ENCODE peak calls at places on chromosomes 12 and 14, in ten cellular contexts. J is CD8-positive, alpha-beta T cell; X is AG10803; E is fibroblast of pulmonary artery; L is GM23338; O is fibroblast of lung; D is GM10248; H is heart left ventricle; A is A549; T is left lung. W is an unnamed sample.

GRCh38 chr14:69299286-69300035 is 39.5 kb downstream of the GALNT16 start:
- DNase-seq in J (no peak), X (no peak), E (no peak), L (peak), O (no peak), D (no peak), H (no peak), A (no peak), T (no peak), W (peak)

GRCh38 chr12:13505224-13505623 is 308.7 kb downstream of the EMP1 start:
- DNase-seq in J (no peak), X (no peak), E (no peak), L (peak), O (no peak), D (no peak), H (no peak), A (no peak), T (no peak), W (no peak)

GRCh38 chr12:779745-780734 is 27.7 kb downstream of the WNK1 start:
- DNase-seq in J (no peak), X (peak), E (peak), L (no peak), O (peak), D (no peak), H (no peak), A (peak), T (no peak), W (no peak)

GRCh38 chr12:48924617-48925217 is 575 bp downstream of the FKBP11 start:
- DNase-seq in J (peak), X (peak), E (peak), L (peak), O (peak), D (peak), H (peak), A (peak), T (peak), W (peak)

GRCh38 chr12:116547955-116548471 is 11.2 kb upstream of the MAP1LC3B2 start:
- DNase-seq in J (no peak), X (peak), E (peak), L (peak), O (no peak), D (peak), H (no peak), A (no peak), T (no peak), W (no peak)

GRCh38 chr12:84912191-84913142 is at the start of gene SLC6A15:
- DNase-seq in J (no peak), X (peak), E (peak), L (peak), O (peak), D (peak), H (no peak), A (peak), T (peak), W (peak)

GRCh38 chr12:59322473-59322872 is 273.4 kb upstream of the SLC16A7 start:
- DNase-seq in J (no peak), X (no peak), E (no peak), L (no peak), O (no peak), D (no peak), H (no peak), A (no peak), T (no peak), W (no peak)

GRCh38 chr14:61475316-61475715 is 153.9 kb downstream of the PRKCH start:
- DNase-seq in J (no peak), X (peak), E (peak), L (peak), O (peak), D (peak), H (no peak), A (peak), T (no peak), W (no peak)

GRCh38 chr12:99383258-99383657 is 264.3 kb upstream of the GARIN6 start:
- DNase-seq in J (no peak), X (no peak), E (no peak), L (no peak), O (no peak), D (no peak), H (no peak), A (no peak), T (no peak), W (no peak)

GRCh38 chr12:70267550-70267949 is 24.3 kb downstream of the CNOT2 start:
- DNase-seq in J (no peak), X (peak), E (peak), L (no peak), O (peak), D (no peak), H (no peak), A (peak), T (no peak), W (no peak)

GRCh38 chr14:38837333-38838048 is 265.5 kb downstream of the SEC23A start:
- DNase-seq in J (no peak), X (no peak), E (no peak), L (no peak), O (no peak), D (no peak), H (no peak), A (no peak), T (peak), W (no peak)

GRCh38 chr12:55073043-55074022 is 52.9 kb upstream of the OR9K2 start:
- DNase-seq in J (peak), X (peak), E (peak), L (peak), O (peak), D (peak), H (peak), A (peak), T (no peak), W (no peak)

GRCh38 chr12:88142610-88142991 is 494 bp downstream of the TMTC3 start:
- DNase-seq in J (peak), X (no peak), E (no peak), L (peak), O (no peak), D (no peak), H (peak), A (peak), T (peak), W (no peak)

GRCh38 chr14:87170179-87170578 is 822.8 kb downstream of the GALC start:
- DNase-seq in J (no peak), X (no peak), E (no peak), L (peak), O (no peak), D (no peak), H (no peak), A (no peak), T (no peak), W (no peak)

GRCh38 chr12:3317841-3318501 is 173.0 kb upstream of the PRMT8 start:
- DNase-seq in J (no peak), X (no peak), E (no peak), L (no peak), O (no peak), D (no peak), H (no peak), A (no peak), T (peak), W (no peak)

GRCh38 chr12:3320881-3321509 is 170.0 kb upstream of the PRMT8 start:
- DNase-seq in J (no peak), X (no peak), E (no peak), L (no peak), O (no peak), D (no peak), H (no peak), A (no peak), T (no peak), W (no peak)

GRCh38 chr12:3317481-3317815 is 173.6 kb upstream of the PRMT8 start:
- DNase-seq in J (no peak), X (no peak), E (no peak), L (no peak), O (no peak), D (no peak), H (no peak), A (no peak), T (peak), W (no peak)

GRCh38 chr12:3321881-3322280 is 169.1 kb upstream of the PRMT8 start:
- DNase-seq in J (no peak), X (no peak), E (no peak), L (no peak), O (no peak), D (no peak), H (no peak), A (no peak), T (no peak), W (no peak)

DNA sequence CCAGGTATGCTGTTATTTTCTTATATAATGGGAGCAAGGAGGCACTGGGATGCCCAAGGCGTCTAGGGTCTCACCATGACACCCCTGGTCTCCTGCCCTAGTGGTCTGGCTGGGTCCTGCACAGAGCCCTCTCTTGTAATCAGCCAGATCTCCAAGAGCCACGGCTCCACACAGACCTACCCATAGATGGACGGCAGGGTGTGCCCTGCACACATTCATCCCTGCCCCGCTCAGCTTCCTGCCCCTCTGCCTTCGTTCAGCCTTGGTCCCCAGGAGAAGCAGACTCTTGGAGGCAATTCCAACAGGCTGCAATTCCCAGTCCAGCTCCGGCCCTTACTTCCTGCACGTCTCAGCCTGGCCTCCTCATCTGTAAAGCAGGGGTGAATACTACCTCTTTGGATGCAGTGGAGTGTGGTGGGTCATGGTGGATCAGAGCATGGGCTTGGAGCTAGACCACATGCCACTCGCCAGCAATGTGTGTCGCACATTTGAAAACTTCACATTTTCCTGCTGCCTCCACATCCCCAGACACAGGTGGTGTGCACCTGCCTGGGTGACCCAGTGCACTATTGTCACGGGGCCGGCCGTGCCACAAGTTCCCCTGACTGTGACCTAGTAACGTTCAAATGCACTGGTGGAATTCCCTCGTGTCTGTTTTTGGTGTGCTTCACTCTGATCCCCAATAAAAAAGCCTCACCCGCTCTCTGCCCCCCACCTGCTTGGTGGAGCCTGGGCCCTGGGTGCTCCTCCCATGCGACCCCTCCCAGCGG is 171.1 kb upstream of the PRMT8 start:
- DNase-seq in J (no peak), X (no peak), E (no peak), L (peak), O (no peak), D (no peak), H (no peak), A (peak), T (peak), W (no peak)
- TF ChIP-seq CTCF in J (no peak), X (no peak), E (no peak), L (peak), O (peak), D (no peak), H (no peak), A (no peak), T (no peak), W (no peak)

DNA sequence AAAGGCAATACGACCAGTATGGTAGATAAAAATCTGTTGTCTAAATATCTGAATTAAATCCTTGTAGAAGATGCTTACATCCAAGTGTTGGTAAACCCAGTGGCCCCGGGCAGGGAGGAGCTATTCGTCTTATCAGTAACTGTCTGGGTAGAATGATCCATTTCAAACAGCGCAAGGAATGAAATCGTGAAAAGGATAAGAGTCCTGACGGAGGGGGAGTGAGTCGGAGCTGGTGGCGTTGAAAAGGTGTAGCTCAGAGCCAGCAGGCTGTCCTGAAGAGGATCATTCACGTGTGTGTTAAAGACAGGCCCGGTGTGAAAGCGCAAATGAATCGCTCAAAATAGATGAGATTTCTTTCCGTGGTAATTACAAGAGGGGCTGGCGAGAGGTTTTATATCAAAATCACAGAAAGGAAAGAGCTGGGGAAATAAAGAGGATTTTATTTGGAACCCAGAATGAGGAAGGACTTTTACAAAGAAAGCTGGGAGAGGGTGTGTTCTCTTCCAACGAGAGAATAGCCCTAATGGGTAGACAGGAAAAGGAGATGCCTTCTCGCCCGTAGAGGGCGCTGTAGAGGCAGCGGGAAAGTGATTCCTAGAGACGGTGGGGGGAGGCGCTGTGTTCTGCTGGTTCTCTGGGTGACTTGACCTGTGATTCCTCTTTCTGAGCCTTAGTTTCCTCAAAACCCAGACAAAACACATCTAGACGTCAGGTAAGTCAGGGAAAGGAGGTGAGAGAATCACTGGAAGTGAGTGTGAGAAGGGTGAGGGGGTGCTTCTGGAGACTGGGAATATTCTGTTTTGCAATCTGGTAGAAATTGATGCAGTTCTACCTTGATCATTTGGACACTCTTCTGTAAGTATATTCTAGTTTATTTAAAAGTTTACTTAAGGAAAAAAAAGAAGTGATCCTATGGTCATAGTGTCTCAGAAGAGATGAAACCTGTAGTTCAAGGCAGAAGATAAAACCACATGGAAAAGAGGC is 39.3 kb downstream of the SRRM4 start:
- DNase-seq in J (no peak), X (no peak), E (no peak), L (peak), O (no peak), D (peak), H (peak), A (peak), T (no peak), W (no peak)
- TF ChIP-seq CTCF in J (no peak), X (no peak), E (no peak), L (peak), O (no peak), D (peak), H (peak), A (peak), T (peak), W (no peak)

DNA sequence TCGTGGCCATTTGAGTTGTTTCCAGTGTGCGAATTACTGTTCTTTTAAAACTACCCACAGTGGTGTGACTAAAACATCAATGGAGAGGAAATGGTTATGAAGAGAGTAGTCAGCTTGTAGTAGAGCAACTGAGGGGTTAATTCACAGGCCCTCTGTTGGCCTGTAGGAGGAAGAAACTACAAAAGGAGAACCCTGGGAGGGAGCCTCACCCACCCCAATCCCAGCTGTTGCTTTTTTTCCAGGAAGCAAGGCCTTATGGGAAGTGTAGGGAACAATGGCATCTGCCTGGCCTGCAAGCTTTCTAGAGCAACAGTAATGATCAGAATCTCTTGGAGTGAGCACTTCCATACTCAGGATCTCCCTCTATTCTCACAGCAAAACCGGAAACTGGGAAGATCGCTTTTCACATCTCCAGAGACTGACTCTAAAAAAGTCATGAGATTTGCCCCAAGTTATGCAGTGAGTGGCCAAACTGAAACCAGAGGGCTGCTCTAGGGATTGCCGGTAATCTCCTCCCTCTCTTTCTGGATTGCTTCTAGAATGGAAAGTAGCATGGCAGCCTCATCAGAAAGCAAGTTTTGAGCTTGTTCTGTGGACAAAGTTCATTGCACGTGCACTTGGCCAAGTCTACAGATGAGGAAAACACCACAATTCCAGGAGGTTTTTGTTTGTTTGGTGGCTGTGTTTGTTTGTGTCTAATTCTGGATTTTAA is 125.2 kb upstream of the PWP1 start:
- DNase-seq in J (no peak), X (no peak), E (no peak), L (peak), O (no peak), D (no peak), H (no peak), A (peak), T (no peak), W (no peak)
- TF ChIP-seq CTCF in J (no peak), X (no peak), E (no peak), L (peak), O (no peak), D (no peak), H (no peak), A (no peak), T (no peak), W (no peak)

DNA sequence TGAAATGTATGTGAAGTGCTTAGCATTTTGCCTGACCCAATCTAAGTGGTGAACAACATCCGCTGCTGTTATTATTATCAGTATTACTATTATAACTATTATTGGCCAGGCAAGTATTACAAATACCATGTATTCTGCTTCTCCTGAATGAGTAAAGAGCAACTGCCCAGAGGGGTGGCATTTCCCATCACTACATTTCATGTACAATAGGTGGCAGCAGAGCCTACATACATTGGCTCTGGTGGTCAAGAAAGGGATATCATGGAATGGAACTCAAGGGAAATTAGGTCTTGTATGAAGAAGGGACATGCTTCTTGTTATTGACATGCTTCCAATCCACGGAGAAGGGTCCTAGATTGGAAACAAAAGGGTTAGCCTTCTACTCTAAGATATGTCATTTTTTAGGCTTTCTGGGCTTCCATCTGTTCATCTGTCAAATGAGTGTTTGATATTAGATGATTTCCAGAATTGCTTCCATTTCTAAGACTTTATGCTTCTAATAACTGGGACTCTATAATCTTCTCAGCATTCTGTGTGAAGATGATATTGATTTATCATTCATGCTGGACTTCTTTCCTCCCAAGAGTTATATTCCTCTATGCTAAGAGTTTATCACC is 239.0 kb downstream of the SSPN start:
- DNase-seq in J (no peak), X (peak), E (peak), L (peak), O (peak), D (peak), H (no peak), A (peak), T (no peak), W (no peak)
- TF ChIP-seq CTCF in J (peak), X (peak), E (peak), L (peak), O (peak), D (peak), H (peak), A (peak), T (peak), W (peak)

GRCh38 chr12:75560167-75560566 is 48.8 kb upstream of the KRR1 start:
- DNase-seq in J (no peak), X (peak), E (peak), L (peak), O (peak), D (peak), H (no peak), A (peak), T (no peak), W (no peak)
- TF ChIP-seq CTCF in J (no peak), X (peak), E (peak), L (peak), O (peak), D (peak), H (peak), A (peak), T (peak), W (peak)

GRCh38 chr12:92603741-92604432 is 98.9 kb upstream of the PLEKHG7 start:
- DNase-seq in J (no peak), X (no peak), E (no peak), L (no peak), O (no peak), D (no peak), H (no peak), A (peak), T (no peak), W (no peak)
- TF ChIP-seq CTCF in J (no peak), X (peak), E (peak), L (no peak), O (no peak), D (no peak), H (no peak), A (peak), T (no peak), W (no peak)

GRCh38 chr14:72416892-72417291 is 477.0 kb downstream of the DPF3 start:
- DNase-seq in J (no peak), X (no peak), E (no peak), L (no peak), O (no peak), D (no peak), H (no peak), A (peak), T (no peak), W (no peak)
- TF ChIP-seq CTCF in J (no peak), X (no peak), E (no peak), L (peak), O (no peak), D (peak), H (no peak), A (no peak), T (no peak), W (no peak)

DNA sequence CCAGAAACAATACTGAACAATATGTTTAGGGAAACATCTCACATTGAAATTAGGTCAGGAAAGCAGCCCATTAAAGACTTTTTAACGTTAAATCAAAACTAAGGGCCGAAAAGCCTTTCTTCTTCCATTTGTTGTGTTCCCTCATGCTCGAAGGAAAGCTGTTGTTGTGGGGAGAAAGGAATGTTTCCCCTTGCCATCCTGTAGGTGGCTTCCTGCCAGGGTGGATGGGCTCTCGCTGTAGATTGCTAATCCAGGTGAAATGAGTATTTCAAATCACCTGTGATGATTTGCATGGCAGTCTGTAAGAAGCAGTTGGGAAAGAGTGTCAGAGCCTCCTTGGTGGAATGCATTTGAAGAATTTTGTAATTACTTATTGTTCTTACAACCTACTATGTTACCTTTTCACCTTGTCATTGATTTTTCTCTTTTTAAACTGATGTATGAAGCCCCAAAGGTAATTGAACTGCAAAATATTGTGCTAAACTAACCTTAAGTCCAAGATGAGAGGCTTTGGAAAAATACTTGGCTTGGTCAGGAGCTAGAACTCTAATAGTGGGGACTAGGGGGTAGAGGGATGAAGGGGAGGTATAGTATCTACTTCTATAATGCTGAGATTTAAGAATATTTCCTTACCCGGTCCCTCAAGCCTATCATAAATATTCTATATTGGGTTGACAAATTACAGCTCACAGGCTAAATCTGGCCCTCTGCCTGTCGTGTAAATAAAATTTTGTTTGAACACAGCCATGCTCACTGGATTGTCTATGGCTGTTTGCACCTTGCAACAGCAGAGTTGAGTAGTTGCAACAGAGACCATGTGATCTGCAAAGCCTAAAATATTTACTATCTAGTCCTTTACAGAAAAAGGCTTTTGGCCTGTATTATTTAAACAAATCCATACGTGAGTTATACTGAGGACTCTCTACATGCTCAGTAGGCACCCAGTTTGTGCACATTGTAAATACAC is 7.7 kb upstream of the DCP1B start:
- DNase-seq in J (no peak), X (no peak), E (no peak), L (peak), O (no peak), D (no peak), H (no peak), A (no peak), T (no peak), W (no peak)
- TF ChIP-seq CTCF in J (no peak), X (no peak), E (no peak), L (peak), O (no peak), D (no peak), H (no peak), A (no peak), T (no peak), W (no peak)